ENCODE peak calls at places on chromosome 16, in four cellular contexts. U, A, H and W are unnamed samples.

GRCh38 chr16:83992624-83993023 is 24.6 kb downstream of the NECAB2 start:
- DNase-seq in U (no peak), A (no peak), H (peak), W (no peak)

GRCh38 chr16:25575363-25575762 is 116.4 kb upstream of the HS3ST4 start:
- DNase-seq in U (no peak), A (no peak), H (no peak), W (no peak)

GRCh38 chr16:4316103-4316731 is 350 bp downstream of the GLIS2 start:
- DNase-seq in U (no peak), A (no peak), H (peak), W (peak)

GRCh38 chr16:7839568-7839967 is 506.9 kb downstream of the RBFOX1 start:
- DNase-seq in U (no peak), A (no peak), H (no peak), W (no peak)

GRCh38 chr16:64098451-64098850 is 1023.4 kb downstream of the CDH11 start:
- DNase-seq in U (no peak), A (no peak), H (no peak), W (no peak)

GRCh38 chr16:22342082-22342481 is 32.3 kb downstream of the CDR2 start:
- DNase-seq in U (no peak), A (no peak), H (no peak), W (no peak)

GRCh38 chr16:85541619-85542547 is 71.2 kb upstream of the GSE1 start:
- DNase-seq in U (no peak), A (no peak), H (no peak), W (no peak)

GRCh38 chr16:6124136-6124535 is 1026.5 kb upstream of the EEF2KMT start:
- DNase-seq in U (no peak), A (no peak), H (no peak), W (no peak)